ENCODE peak calls at places on chromosomes 5 and 9, in seven cellular contexts. One of them, this sample, is unnamed.

GRCh38 chr5:119036101-119036762 is 34.7 kb upstream of the DMXL1 start:
- DNase-seq in AG04450: peak
- DNase-seq in cardiac fibroblast: peak
- DNase-seq in CD4-positive, alpha-beta T cell: no peak
- DNase-seq in coronary artery: no peak
- DNase-seq in kidney epithelial cell: peak
- DNase-seq in PC-3: peak
- DNase-seq in this sample: no peak

GRCh38 chr9:76720245-76720644 is 44.0 kb upstream of the PCA3 start:
- DNase-seq in PC-3: no peak
- DNase-seq in CD4-positive, alpha-beta T cell: no peak
- DNase-seq in coronary artery: no peak
- DNase-seq in kidney epithelial cell: no peak
- DNase-seq in AG04450: no peak
- DNase-seq in cardiac fibroblast: no peak
- DNase-seq in this sample: no peak

GRCh38 chr9:92071634-92072033 is 43.6 kb downstream of the SPTLC1 start:
- DNase-seq in CD4-positive, alpha-beta T cell: no peak
- DNase-seq in cardiac fibroblast: no peak
- DNase-seq in coronary artery: no peak
- DNase-seq in PC-3: no peak
- DNase-seq in AG04450: no peak
- DNase-seq in kidney epithelial cell: no peak
- DNase-seq in this sample: no peak

GRCh38 chr9:3459076-3459475 is 66.7 kb downstream of the RFX3 start:
- DNase-seq in coronary artery: no peak
- DNase-seq in AG04450: no peak
- DNase-seq in kidney epithelial cell: no peak
- DNase-seq in PC-3: no peak
- DNase-seq in CD4-positive, alpha-beta T cell: no peak
- DNase-seq in cardiac fibroblast: no peak
- DNase-seq in this sample: no peak

GRCh38 chr9:97980918-97981827 is 2.0 kb upstream of the ANP32B start:
- DNase-seq in cardiac fibroblast: no peak
- DNase-seq in AG04450: no peak
- DNase-seq in kidney epithelial cell: no peak
- DNase-seq in coronary artery: no peak
- DNase-seq in PC-3: no peak
- DNase-seq in CD4-positive, alpha-beta T cell: no peak
- DNase-seq in this sample: no peak

GRCh38 chr5:179044765-179045164 is 15.4 kb upstream of the ZNF354C start:
- DNase-seq in kidney epithelial cell: no peak
- DNase-seq in cardiac fibroblast: no peak
- DNase-seq in PC-3: no peak
- DNase-seq in coronary artery: no peak
- DNase-seq in AG04450: no peak
- DNase-seq in CD4-positive, alpha-beta T cell: no peak
- DNase-seq in this sample: no peak

GRCh38 chr9:32523910-32524309 is 2.1 kb downstream of the RIGI start:
- DNase-seq in cardiac fibroblast: no peak
- DNase-seq in CD4-positive, alpha-beta T cell: no peak
- DNase-seq in PC-3: no peak
- DNase-seq in coronary artery: no peak
- DNase-seq in AG04450: no peak
- DNase-seq in kidney epithelial cell: no peak
- DNase-seq in this sample: no peak

GRCh38 chr9:137168907-137169763 is 716 bp downstream of the LRRC26 start:
- DNase-seq in PC-3: peak
- DNase-seq in CD4-positive, alpha-beta T cell: no peak
- DNase-seq in cardiac fibroblast: peak
- DNase-seq in coronary artery: no peak
- DNase-seq in kidney epithelial cell: no peak
- DNase-seq in AG04450: no peak
- DNase-seq in this sample: peak

GRCh38 chr5:107979900-107980299 is 309.2 kb upstream of the EFNA5 start:
- DNase-seq in AG04450: no peak
- DNase-seq in cardiac fibroblast: no peak
- DNase-seq in CD4-positive, alpha-beta T cell: no peak
- DNase-seq in PC-3: no peak
- DNase-seq in kidney epithelial cell: no peak
- DNase-seq in coronary artery: no peak
- DNase-seq in this sample: no peak

GRCh38 chr9:93286252-93287188 is 102.6 kb downstream of the WNK2 start:
- DNase-seq in CD4-positive, alpha-beta T cell: no peak
- DNase-seq in coronary artery: no peak
- DNase-seq in kidney epithelial cell: no peak
- DNase-seq in PC-3: no peak
- DNase-seq in cardiac fibroblast: no peak
- DNase-seq in AG04450: no peak
- DNase-seq in this sample: no peak

GRCh38 chr5:92552206-92553160 is 1028.5 kb downstream of the NR2F1-AS1 start:
- DNase-seq in PC-3: peak
- DNase-seq in CD4-positive, alpha-beta T cell: no peak
- DNase-seq in cardiac fibroblast: peak
- DNase-seq in AG04450: peak
- DNase-seq in kidney epithelial cell: peak
- DNase-seq in coronary artery: no peak
- DNase-seq in this sample: no peak

GRCh38 chr9:86368871-86369521 is 14.8 kb upstream of the TUT7 start:
- DNase-seq in cardiac fibroblast: peak
- DNase-seq in CD4-positive, alpha-beta T cell: no peak
- DNase-seq in kidney epithelial cell: no peak
- DNase-seq in PC-3: peak
- DNase-seq in AG04450: peak
- DNase-seq in coronary artery: no peak
- DNase-seq in this sample: no peak

GRCh38 chr5:133819977-133820471 is 148.4 kb downstream of the C5orf15 start:
- DNase-seq in coronary artery: no peak
- DNase-seq in kidney epithelial cell: no peak
- DNase-seq in CD4-positive, alpha-beta T cell: no peak
- DNase-seq in PC-3: no peak
- DNase-seq in AG04450: no peak
- DNase-seq in cardiac fibroblast: no peak
- DNase-seq in this sample: no peak

GRCh38 chr9:137326436-137327060 is 24.5 kb upstream of the NRARP start:
- DNase-seq in kidney epithelial cell: no peak
- DNase-seq in coronary artery: no peak
- DNase-seq in PC-3: no peak
- DNase-seq in CD4-positive, alpha-beta T cell: no peak
- DNase-seq in AG04450: no peak
- DNase-seq in cardiac fibroblast: no peak
- DNase-seq in this sample: no peak

GRCh38 chr5:175230299-175230698 is 213.7 kb downstream of the DRD1 start:
- DNase-seq in PC-3: peak
- DNase-seq in cardiac fibroblast: no peak
- DNase-seq in coronary artery: no peak
- DNase-seq in AG04450: no peak
- DNase-seq in kidney epithelial cell: no peak
- DNase-seq in CD4-positive, alpha-beta T cell: no peak
- DNase-seq in this sample: no peak

GRCh38 chr9:96256800-96257199 is 45.2 kb downstream of the HSD17B3 start:
- DNase-seq in AG04450: no peak
- DNase-seq in PC-3: peak
- DNase-seq in cardiac fibroblast: no peak
- DNase-seq in kidney epithelial cell: no peak
- DNase-seq in CD4-positive, alpha-beta T cell: no peak
- DNase-seq in coronary artery: no peak
- DNase-seq in this sample: no peak

GRCh38 chr9:37575921-37576721 is at the start of gene FBXO10:
- DNase-seq in PC-3: peak
- DNase-seq in coronary artery: peak
- DNase-seq in kidney epithelial cell: peak
- DNase-seq in cardiac fibroblast: peak
- DNase-seq in AG04450: no peak
- DNase-seq in CD4-positive, alpha-beta T cell: peak
- DNase-seq in this sample: peak

GRCh38 chr5:61139094-61139873 is 23.0 kb downstream of the SMIM15 start:
- DNase-seq in kidney epithelial cell: no peak
- DNase-seq in PC-3: peak
- DNase-seq in coronary artery: no peak
- DNase-seq in cardiac fibroblast: peak
- DNase-seq in AG04450: no peak
- DNase-seq in CD4-positive, alpha-beta T cell: no peak
- DNase-seq in this sample: no peak

GRCh38 chr9:1837453-1838084 is 177.6 kb upstream of the SMARCA2 start:
- DNase-seq in cardiac fibroblast: peak
- DNase-seq in PC-3: peak
- DNase-seq in CD4-positive, alpha-beta T cell: no peak
- DNase-seq in coronary artery: no peak
- DNase-seq in kidney epithelial cell: no peak
- DNase-seq in AG04450: no peak
- DNase-seq in this sample: no peak

GRCh38 chr5:42898760-42899159 is 87.1 kb upstream of the SELENOP start:
- DNase-seq in kidney epithelial cell: no peak
- DNase-seq in PC-3: no peak
- DNase-seq in coronary artery: no peak
- DNase-seq in AG04450: no peak
- DNase-seq in CD4-positive, alpha-beta T cell: no peak
- DNase-seq in cardiac fibroblast: no peak
- DNase-seq in this sample: no peak

GRCh38 chr5:42896523-42896922 is 84.8 kb upstream of the SELENOP start:
- DNase-seq in coronary artery: no peak
- DNase-seq in cardiac fibroblast: no peak
- DNase-seq in AG04450: no peak
- DNase-seq in kidney epithelial cell: no peak
- DNase-seq in PC-3: no peak
- DNase-seq in CD4-positive, alpha-beta T cell: no peak
- DNase-seq in this sample: no peak

GRCh38 chr5:42889311-42889933 is 77.7 kb upstream of the SELENOP start:
- DNase-seq in AG04450: peak
- DNase-seq in kidney epithelial cell: peak
- DNase-seq in coronary artery: no peak
- DNase-seq in CD4-positive, alpha-beta T cell: peak
- DNase-seq in cardiac fibroblast: peak
- DNase-seq in PC-3: peak
- DNase-seq in this sample: peak

GRCh38 chr5:42888771-42889170 is 77.1 kb upstream of the SELENOP start:
- DNase-seq in AG04450: no peak
- DNase-seq in PC-3: no peak
- DNase-seq in CD4-positive, alpha-beta T cell: no peak
- DNase-seq in kidney epithelial cell: no peak
- DNase-seq in coronary artery: no peak
- DNase-seq in cardiac fibroblast: no peak
- DNase-seq in this sample: no peak

GRCh38 chr5:42894057-42894456 is 82.4 kb upstream of the SELENOP start:
- DNase-seq in AG04450: no peak
- DNase-seq in CD4-positive, alpha-beta T cell: no peak
- DNase-seq in coronary artery: no peak
- DNase-seq in kidney epithelial cell: no peak
- DNase-seq in PC-3: no peak
- DNase-seq in cardiac fibroblast: peak
- DNase-seq in this sample: no peak
- TF ChIP-seq CTCF in AG04450: peak
- TF ChIP-seq CTCF in CD4-positive, alpha-beta T cell: no peak
- TF ChIP-seq CTCF in coronary artery: no peak
- TF ChIP-seq CTCF in kidney epithelial cell: peak
- TF ChIP-seq CTCF in PC-3: peak
- TF ChIP-seq CTCF in cardiac fibroblast: peak
- TF ChIP-seq CTCF in this sample: no peak

DNA sequence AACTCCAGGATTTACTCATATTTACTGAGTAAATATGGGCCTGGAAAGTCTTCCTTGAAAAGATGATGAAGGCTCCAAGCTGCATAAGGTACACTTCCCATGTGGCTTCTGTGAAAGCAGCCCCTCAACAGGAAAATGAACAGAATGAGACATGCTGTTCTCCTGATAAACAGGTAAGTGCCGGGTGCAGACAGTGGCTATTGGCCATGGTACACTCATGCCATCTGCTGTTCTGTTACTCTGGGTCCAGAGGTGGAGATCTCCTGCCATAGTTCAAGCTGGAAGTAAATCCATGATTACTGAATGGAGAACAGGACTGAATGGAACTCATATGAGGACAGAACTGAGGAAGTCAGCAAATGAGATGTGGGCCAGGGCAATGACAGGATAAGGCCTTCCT is 103.6 kb downstream of the SLIT3 start:
- DNase-seq in coronary artery: no peak
- DNase-seq in cardiac fibroblast: peak
- DNase-seq in kidney epithelial cell: no peak
- DNase-seq in AG04450: no peak
- DNase-seq in PC-3: peak
- DNase-seq in CD4-positive, alpha-beta T cell: no peak
- DNase-seq in this sample: no peak
- TF ChIP-seq CTCF in coronary artery: no peak
- TF ChIP-seq CTCF in cardiac fibroblast: no peak
- TF ChIP-seq CTCF in kidney epithelial cell: peak
- TF ChIP-seq CTCF in AG04450: no peak
- TF ChIP-seq CTCF in PC-3: peak
- TF ChIP-seq CTCF in CD4-positive, alpha-beta T cell: no peak
- TF ChIP-seq CTCF in this sample: no peak

GRCh38 chr9:90641868-90642558 is 611 bp downstream of the DIRAS2 start:
- DNase-seq in CD4-positive, alpha-beta T cell: no peak
- DNase-seq in AG04450: no peak
- DNase-seq in PC-3: no peak
- DNase-seq in cardiac fibroblast: no peak
- DNase-seq in coronary artery: no peak
- DNase-seq in kidney epithelial cell: no peak
- DNase-seq in this sample: no peak

GRCh38 chr9:90642570-90643539 is at the start of gene DIRAS2:
- DNase-seq in coronary artery: no peak
- DNase-seq in kidney epithelial cell: peak
- DNase-seq in cardiac fibroblast: peak
- DNase-seq in PC-3: peak
- DNase-seq in CD4-positive, alpha-beta T cell: no peak
- DNase-seq in AG04450: peak
- DNase-seq in this sample: peak

GRCh38 chr9:90647843-90648242 is 5.2 kb upstream of the DIRAS2 start:
- DNase-seq in CD4-positive, alpha-beta T cell: no peak
- DNase-seq in coronary artery: no peak
- DNase-seq in AG04450: no peak
- DNase-seq in cardiac fibroblast: no peak
- DNase-seq in PC-3: no peak
- DNase-seq in kidney epithelial cell: no peak
- DNase-seq in this sample: no peak

GRCh38 chr9:90641090-90641489 is 1.5 kb downstream of the DIRAS2 start:
- DNase-seq in CD4-positive, alpha-beta T cell: no peak
- DNase-seq in coronary artery: no peak
- DNase-seq in cardiac fibroblast: no peak
- DNase-seq in kidney epithelial cell: no peak
- DNase-seq in PC-3: no peak
- DNase-seq in AG04450: no peak
- DNase-seq in this sample: no peak

GRCh38 chr9:90645721-90646120 is 3.1 kb upstream of the DIRAS2 start:
- DNase-seq in AG04450: no peak
- DNase-seq in cardiac fibroblast: no peak
- DNase-seq in kidney epithelial cell: no peak
- DNase-seq in coronary artery: no peak
- DNase-seq in CD4-positive, alpha-beta T cell: no peak
- DNase-seq in PC-3: no peak
- DNase-seq in this sample: no peak
- TF ChIP-seq CTCF in AG04450: no peak
- TF ChIP-seq CTCF in cardiac fibroblast: no peak
- TF ChIP-seq CTCF in kidney epithelial cell: no peak
- TF ChIP-seq CTCF in coronary artery: no peak
- TF ChIP-seq CTCF in CD4-positive, alpha-beta T cell: no peak
- TF ChIP-seq CTCF in PC-3: no peak
- TF ChIP-seq CTCF in this sample: no peak

DNA sequence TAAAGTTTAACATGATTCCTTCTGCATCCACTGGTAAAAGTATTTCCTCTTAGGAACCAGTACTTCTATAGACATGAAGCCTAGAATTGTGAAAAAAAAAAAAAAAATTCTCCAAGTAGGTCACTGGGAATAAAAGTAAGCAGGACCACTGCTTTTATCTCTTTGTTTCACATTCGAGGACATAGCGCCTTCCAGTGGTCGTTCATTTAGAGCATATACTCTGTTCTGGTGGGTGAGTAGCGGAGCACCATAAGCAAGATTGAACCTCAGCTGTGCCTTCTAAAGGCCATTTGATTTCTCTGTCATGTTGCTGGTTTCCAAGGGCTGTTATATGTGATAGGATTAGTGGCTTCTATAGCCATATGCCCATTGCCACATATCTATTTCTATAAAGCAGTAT is 393.1 kb downstream of the TMEM232 start:
- DNase-seq in CD4-positive, alpha-beta T cell: no peak
- DNase-seq in coronary artery: no peak
- DNase-seq in cardiac fibroblast: peak
- DNase-seq in PC-3: peak
- DNase-seq in kidney epithelial cell: no peak
- DNase-seq in AG04450: no peak
- DNase-seq in this sample: no peak
- TF ChIP-seq CTCF in CD4-positive, alpha-beta T cell: no peak
- TF ChIP-seq CTCF in coronary artery: no peak
- TF ChIP-seq CTCF in cardiac fibroblast: peak
- TF ChIP-seq CTCF in PC-3: peak
- TF ChIP-seq CTCF in kidney epithelial cell: peak
- TF ChIP-seq CTCF in AG04450: no peak
- TF ChIP-seq CTCF in this sample: no peak

This sample was measured in mesothelial cell of epicardium.